ENCODE peak calls at places on chromosomes 12 and 14, in six cellular contexts. B is vagina; U is heart right ventricle; V is transverse colon; M is effector memory CD4-positive, alpha-beta T cell; N is pancreas. S is an unnamed sample.
A peak's percentile ranks its signal among the peaks of the same experiment; 100 is the strongest.

GRCh38 chr12:49903700-49904423 is at the start of gene FAIM2:
- DNase-seq in B (peak; percentile 92), U (peak; percentile 32), V (peak; percentile 24), M (no peak), N (peak; percentile 56), S (no peak)

GRCh38 chr12:53500119-53500775 is 836 bp upstream of the TARBP2 start:
- DNase-seq in B (no peak), U (peak; percentile 53), V (peak; percentile 66), M (no peak), N (no peak), S (peak; percentile 79)

GRCh38 chr14:93332032-93332852 is 594 bp downstream of the BTBD7 start:
- DNase-seq in B (no peak), U (peak; percentile 45), V (peak; percentile 73), M (peak; percentile 1), N (peak; percentile 87), S (peak; percentile 52)

GRCh38 chr12:105451211-105451610 is 120.7 kb downstream of the C12orf75 start:
- DNase-seq in B (no peak), U (no peak), V (no peak), M (no peak), N (no peak), S (no peak)

GRCh38 chr14:97379091-97379531 is 581.9 kb downstream of the VRK1 start:
- DNase-seq in B (no peak), U (no peak), V (peak; percentile 9), M (peak; percentile 1), N (no peak), S (no peak)

GRCh38 chr14:73802431-73803188 is 49.0 kb upstream of the PTGR2 start:
- DNase-seq in B (no peak), U (no peak), V (peak; percentile 70), M (no peak), N (no peak), S (no peak)

GRCh38 chr12:108838194-108839010 is 19.0 kb downstream of the SSH1 start:
- DNase-seq in B (peak; percentile 95), U (peak; percentile 93), V (peak; percentile 78), M (peak; percentile 54), N (no peak), S (peak; percentile 80)

GRCh38 chr14:105197274-105197673 is 16.2 kb upstream of the NUDT14 start:
- DNase-seq in B (no peak), U (peak; percentile 82), V (no peak), M (no peak), N (no peak), S (no peak)

DNA sequence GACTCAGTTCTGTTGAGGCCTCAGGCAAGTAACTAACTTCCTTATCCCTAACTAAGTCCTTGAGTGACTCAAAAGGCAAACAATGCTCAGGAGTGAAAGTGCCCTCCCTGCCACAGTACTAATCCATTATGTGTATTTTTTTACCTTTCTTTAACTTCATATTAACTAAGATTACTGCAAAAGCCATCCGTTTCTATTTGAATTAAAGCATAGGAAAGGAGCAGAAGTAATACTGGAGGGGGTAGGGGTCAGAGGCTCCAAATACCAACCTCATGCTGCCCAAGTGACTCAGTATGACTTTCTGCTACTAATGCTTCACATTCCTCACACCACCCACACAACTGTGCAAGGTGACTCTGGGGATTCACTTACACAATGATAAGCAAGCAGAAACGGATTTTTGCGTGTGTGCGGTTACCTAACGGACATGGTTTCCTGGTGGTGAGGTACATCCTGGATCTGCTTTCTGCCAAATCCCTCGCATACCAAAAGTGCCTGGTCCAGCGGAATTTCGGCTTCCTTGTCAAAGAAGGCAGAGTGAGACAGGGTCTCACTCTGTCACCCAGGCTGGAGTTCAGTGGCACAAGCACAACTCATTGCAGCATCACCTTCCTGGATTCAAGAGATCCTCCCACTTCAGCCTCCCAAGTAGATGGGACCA is 25.1 kb downstream of the MOK start:
- DNase-seq in B (no peak), U (no peak), V (no peak), M (no peak), N (no peak), S (peak; percentile 35)
- H3K27ac ChIP-seq in B (no peak overlapping the region), U (no peak overlapping the region), V (no peak overlapping the region), M (no peak overlapping the region), N (peak overlapping the region; percentile 60), S (no peak overlapping the region)

DNA sequence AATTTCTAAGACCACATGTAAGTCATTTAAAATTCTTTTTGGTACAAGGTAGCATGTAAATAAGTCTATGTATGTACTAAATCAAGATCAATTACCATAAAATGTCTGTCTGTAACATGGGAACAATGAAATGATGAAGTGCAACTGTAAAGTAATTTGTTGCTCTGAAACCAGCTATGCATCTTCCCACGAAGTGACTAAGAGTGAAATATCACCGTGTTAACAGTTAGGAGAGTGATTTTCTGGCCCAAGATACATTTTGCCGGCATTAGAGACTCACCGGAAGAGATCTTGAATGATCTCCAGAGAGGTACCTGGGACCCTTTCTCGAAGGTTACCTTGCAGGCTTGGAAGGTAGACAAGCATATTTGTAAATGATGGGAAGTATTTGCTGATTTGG is 105.8 kb downstream of the SAMD4A start:
- DNase-seq in B (no peak), U (no peak), V (no peak), M (no peak), N (no peak), S (no peak)
- H3K4me1 ChIP-seq in B (peaks cover 88% of the 10 kb centered on the region), U (peaks cover 80% of the 10 kb centered on the region), V (peaks cover 29% of the 10 kb centered on the region), M (no peaks in the 10 kb centered on the region), N (no peaks in the 10 kb centered on the region), S (peaks cover 4% of the 10 kb centered on the region)

DNA sequence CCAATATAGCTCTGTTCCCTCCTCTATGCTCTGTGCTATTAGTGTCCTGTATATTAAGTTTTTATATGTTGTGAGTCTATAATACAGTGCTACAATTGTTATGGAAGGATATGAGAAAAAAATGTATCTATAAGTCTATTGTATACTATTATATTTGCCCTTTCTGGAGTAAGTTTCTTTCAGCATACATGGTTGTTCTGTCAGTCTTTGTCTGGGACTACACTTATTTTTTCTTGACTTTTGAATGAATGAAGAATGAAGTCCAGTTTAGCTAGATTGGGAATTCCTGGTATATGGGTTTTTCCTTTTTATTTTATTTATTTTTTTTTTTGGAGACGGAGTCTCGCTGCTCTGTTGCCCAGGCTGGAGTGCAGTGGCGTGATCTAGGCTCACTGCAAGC is 76.0 kb upstream of the DNM1L start:
- DNase-seq in B (no peak), U (no peak), V (no peak), M (no peak), N (no peak), S (no peak)
- H3K36me3 ChIP-seq in B (peaks cover 21% of the 10 kb centered on the region), U (peaks cover 96% of the 10 kb centered on the region), V (peaks cover 17% of the 10 kb centered on the region), M (no peaks in the 10 kb centered on the region), N (peaks cover 36% of the 10 kb centered on the region), S (peaks cover 4% of the 10 kb centered on the region)

DNA sequence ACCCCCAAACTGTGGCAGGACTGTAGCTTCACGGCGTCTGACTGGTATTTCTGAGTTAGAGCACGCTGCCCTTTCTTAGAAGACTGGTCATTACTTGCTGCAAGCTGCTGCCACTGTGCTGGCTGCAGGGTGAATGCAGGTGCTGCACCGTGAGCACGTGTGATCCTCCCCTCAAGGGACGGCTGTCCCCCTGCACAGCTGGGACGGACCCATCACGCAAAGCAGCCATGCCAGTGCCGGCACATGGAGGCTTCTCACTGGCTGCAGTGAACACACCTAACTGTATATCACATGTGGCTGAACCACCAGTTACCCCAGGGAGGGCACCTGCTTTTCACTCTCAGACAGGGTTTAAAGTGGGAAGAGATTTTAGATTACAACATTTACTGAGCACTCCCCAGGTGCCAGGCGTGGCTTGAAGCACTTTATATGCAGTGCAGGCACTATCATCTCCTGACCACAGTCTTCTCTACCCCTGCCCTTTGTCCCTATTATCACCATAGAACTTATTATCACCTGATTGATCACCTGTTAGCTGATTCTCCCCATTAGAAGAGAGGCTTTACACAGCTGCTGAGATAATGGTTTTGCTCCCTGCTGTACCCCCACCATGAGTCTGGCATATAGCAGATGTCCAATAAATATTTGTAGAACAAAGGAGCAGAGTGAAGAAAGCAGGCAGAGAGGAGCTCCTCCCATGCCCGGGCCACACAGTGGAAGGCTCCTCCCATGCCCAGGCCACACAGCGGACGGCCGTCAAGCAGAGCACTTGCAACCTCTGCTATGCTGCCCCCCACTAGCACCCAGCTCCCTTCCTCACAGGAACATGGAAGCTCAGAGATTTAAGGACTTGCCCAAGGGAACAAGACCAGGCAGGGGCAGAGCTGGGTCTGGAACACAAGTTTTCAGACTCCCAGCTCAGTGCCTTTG is 25.9 kb downstream of the SLC25A47 start:
- DNase-seq in B (no peak), U (no peak), V (no peak), M (no peak), N (no peak), S (no peak)
- H3K27ac ChIP-seq in B (no peak overlapping the region), U (no peak overlapping the region), V (no peak overlapping the region), M (no peak overlapping the region), N (no peak overlapping the region), S (no peak overlapping the region)

GRCh38 chr12:51188359-51189051 is 15.6 kb upstream of the TFCP2 start:
- DNase-seq in B (no peak), U (no peak), V (no peak), M (no peak), N (no peak), S (no peak)

GRCh38 chr12:51189790-51190355 is 16.9 kb upstream of the TFCP2 start:
- DNase-seq in B (no peak), U (no peak), V (no peak), M (no peak), N (no peak), S (no peak)

GRCh38 chr12:51190820-51191219 is 17.9 kb upstream of the TFCP2 start:
- DNase-seq in B (no peak), U (no peak), V (no peak), M (no peak), N (no peak), S (no peak)

GRCh38 chr12:51192284-51192671 is 19.3 kb upstream of the TFCP2 start:
- DNase-seq in B (no peak), U (no peak), V (no peak), M (no peak), N (no peak), S (no peak)

DNA sequence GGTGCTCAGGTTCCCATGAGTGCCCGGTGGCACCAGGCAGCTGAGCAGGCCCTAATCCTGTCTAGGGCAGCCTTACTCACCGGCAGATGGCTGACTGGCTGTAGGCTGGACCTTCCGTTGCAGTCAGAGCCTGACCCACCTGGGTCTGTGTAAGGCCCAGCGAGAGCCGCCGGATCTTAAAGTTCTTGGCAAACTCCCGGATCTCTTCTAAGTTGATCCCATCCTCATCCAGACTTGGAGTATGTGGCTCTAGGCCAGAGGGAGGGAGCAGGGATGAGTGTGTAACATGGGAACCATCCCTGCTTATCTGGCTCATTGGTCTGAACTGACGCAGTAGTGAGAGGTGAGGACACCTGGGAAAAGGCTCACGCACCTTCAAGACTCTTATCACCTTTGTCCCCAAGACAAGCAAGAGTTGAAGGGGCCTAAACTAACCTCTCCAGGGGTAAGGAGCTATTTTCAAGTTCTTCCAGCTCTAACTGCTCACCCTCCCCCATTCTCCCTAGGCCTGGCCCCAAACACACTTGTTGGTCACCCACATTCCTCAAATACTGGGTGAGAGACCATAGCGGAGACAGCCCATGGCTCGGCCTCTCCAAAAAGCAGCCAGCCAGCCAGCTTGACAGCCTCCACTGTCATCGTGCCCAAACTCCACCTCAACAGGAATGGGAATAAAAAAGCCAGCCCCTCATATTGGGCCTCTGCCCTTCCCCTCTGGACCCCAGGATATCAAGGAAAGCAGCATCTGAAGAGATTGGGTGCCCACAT is 18.8 kb upstream of the TFCP2 start:
- DNase-seq in B (no peak), U (no peak), V (no peak), M (no peak), N (no peak), S (no peak)
- H3K4me1 ChIP-seq in B (no peaks in the 10 kb centered on the region), U (no peaks in the 10 kb centered on the region), V (no peaks in the 10 kb centered on the region), M (no peaks in the 10 kb centered on the region), N (no peaks in the 10 kb centered on the region), S (no peaks in the 10 kb centered on the region)

GRCh38 chr12:65860584-65860983 is 36.3 kb downstream of the HMGA2 start:
- DNase-seq in B (no peak), U (no peak), V (no peak), M (no peak), N (no peak), S (no peak)
- H3K36me3 ChIP-seq in B (no peaks in the 10 kb centered on the region), U (no peaks in the 10 kb centered on the region), V (no peaks in the 10 kb centered on the region), M (no peaks in the 10 kb centered on the region), N (no peaks in the 10 kb centered on the region), S (no peaks in the 10 kb centered on the region)